ENCODE peak calls at places on chromosomes 11 and 22, in nine cellular contexts. H is activated CD4-positive, alpha-beta T cell treated with anti-CD3 and anti-CD28 coated beads for 48 hours; G is NCI-H1092 treated with DMSO at 0.1 percent for 48 hours; W is T-cell; B is CD8-positive, alpha-beta T cell; I is cardiac muscle cell; J is T follicular helper cell; M is HEK293T; C is NCI-H69. Z is an unnamed sample.

GRCh38 chr11:110795124-110795624 is 82.9 kb upstream of the ARHGAP20 start:
- DNase-seq in C (no peak), I (no peak), H (no peak), B (no peak), J (no peak), M (no peak), W (no peak), G (no peak), Z (no peak)

GRCh38 chr11:30196400-30197206 is 34.2 kb upstream of the FSHB start:
- DNase-seq in G (peak; percentile 33), J (peak; percentile 15), H (peak; percentile 61), C (peak; percentile 66), W (peak; percentile 9), B (peak; percentile 37), I (peak; percentile 68), M (peak; percentile 68), Z (peak; percentile 6)

GRCh38 chr11:111000400-111001090 is 245.0 kb upstream of the POU2AF2 start:
- DNase-seq in I (peak; percentile 73), C (no peak), G (no peak), B (no peak), J (no peak), H (no peak), M (no peak), W (no peak), Z (no peak)

GRCh38 chr22:48936391-48936790 is 891.3 kb downstream of the BRD1 start:
- DNase-seq in J (no peak), H (no peak), W (no peak), B (no peak), I (no peak), M (no peak), G (no peak), C (no peak), Z (no peak)

GRCh38 chr11:19433367-19433766 is 192.6 kb upstream of the E2F8 start:
- DNase-seq in H (no peak), B (no peak), C (no peak), I (no peak), J (no peak), G (no peak), M (no peak), W (no peak), Z (no peak)

GRCh38 chr11:31139479-31139878 is 230.1 kb downstream of the DCDC1 start:
- DNase-seq in M (no peak), G (no peak), H (no peak), W (no peak), J (no peak), C (no peak), B (no peak), I (no peak), Z (no peak)

GRCh38 chr22:45418056-45418769 is 4.7 kb downstream of the RIBC2 start:
- DNase-seq in H (no peak), J (no peak), M (no peak), W (no peak), C (no peak), G (no peak), B (no peak), I (no peak), Z (no peak)

GRCh38 chr11:82999232-82999631 is 72.5 kb downstream of the RAB30 start:
- DNase-seq in C (no peak), M (no peak), J (no peak), B (no peak), I (no peak), W (no peak), G (no peak), H (no peak), Z (no peak)

GRCh38 chr11:36057372-36058045 is 113.6 kb downstream of the LDLRAD3 start:
- DNase-seq in G (no peak), W (no peak), J (no peak), B (no peak), H (no peak), I (peak; percentile 98), M (no peak), C (no peak), Z (no peak)

GRCh38 chr11:134667505-134667904 is 255.5 kb upstream of the B3GAT1 start:
- DNase-seq in I (no peak), H (no peak), J (no peak), W (no peak), C (no peak), G (no peak), B (no peak), M (no peak), Z (no peak)

GRCh38 chr11:130772266-130773227 is 143.7 kb downstream of the SNX19 start:
- DNase-seq in J (no peak), I (peak; percentile 96), C (no peak), W (no peak), B (no peak), G (no peak), H (no peak), M (no peak), Z (no peak)

GRCh38 chr11:117026593-117027330 is 71.5 kb downstream of the SIK3 start:
- DNase-seq in I (peak; percentile 67), G (no peak), B (no peak), J (no peak), W (no peak), H (no peak), M (no peak), C (peak; percentile 44), Z (no peak)

GRCh38 chr11:46906596-46906995 is 11.8 kb downstream of the LRP4 start:
- DNase-seq in H (peak; percentile 12), C (no peak), G (no peak), I (no peak), J (no peak), W (no peak), M (no peak), B (no peak), Z (no peak)

GRCh38 chr22:37048133-37048532 is 3.4 kb upstream of the KCTD17 start:
- DNase-seq in J (no peak), M (no peak), H (no peak), W (no peak), G (no peak), I (no peak), B (no peak), C (no peak), Z (no peak)

GRCh38 chr11:124916370-124916710 is 2.7 kb upstream of the HEPN1 start:
- DNase-seq in G (no peak), H (no peak), J (no peak), M (no peak), B (no peak), W (no peak), I (no peak), C (no peak), Z (no peak)

GRCh38 chr22:38114484-38115398 is 4.3 kb upstream of the BAIAP2L2 start:
- DNase-seq in M (peak; percentile 96), B (peak; percentile 73), J (peak; percentile 60), C (peak; percentile 81), I (peak; percentile 90), W (peak; percentile 49), G (peak; percentile 40), H (peak; percentile 86), Z (peak; percentile 44)

GRCh38 chr11:33936745-33937612 is 45.1 kb upstream of the LMO2 start:
- DNase-seq in H (no peak), J (no peak), G (peak; percentile 19), B (no peak), W (no peak), M (no peak), I (peak; percentile 73), C (peak; percentile 42), Z (no peak)

GRCh38 chr11:64876226-64876750 is 2.1 kb downstream of the EHD1 start:
- DNase-seq in I (no peak), C (no peak), H (peak; percentile 69), W (no peak), J (no peak), G (no peak), M (no peak), B (no peak), Z (no peak)

GRCh38 chr11:114308689-114309089 is 12.5 kb downstream of the NNMT start:
- DNase-seq in C (peak; percentile 90), I (peak; percentile 89), J (no peak), G (no peak), H (no peak), W (no peak), M (no peak), B (no peak), Z (no peak)

GRCh38 chr11:1151366-1152315 is 6.1 kb upstream of the MUC5AC start:
- DNase-seq in C (peak; percentile 39), G (no peak), B (no peak), W (no peak), I (no peak), J (no peak), M (no peak), H (peak; percentile 0), Z (no peak)

GRCh38 chr11:43694477-43694876 is 13.9 kb downstream of the HSD17B12 start:
- DNase-seq in H (no peak), I (no peak), M (no peak), G (no peak), B (no peak), W (no peak), C (no peak), J (no peak), Z (no peak)

GRCh38 chr11:81658722-81659121 is 1074.9 kb downstream of the FAM181B start:
- DNase-seq in W (no peak), H (peak; percentile 14), I (peak; percentile 17), M (peak; percentile 29), B (no peak), C (peak; percentile 61), G (peak; percentile 0), J (no peak), Z (no peak)

GRCh38 chr11:856397-856796 is 13.7 kb downstream of the TSPAN4 start:
- DNase-seq in M (no peak), W (no peak), I (no peak), G (no peak), B (no peak), H (no peak), C (peak; percentile 68), J (no peak), Z (no peak)

GRCh38 chr22:20015971-20016733 is 471 bp downstream of the ARVCF start:
- DNase-seq in B (no peak), G (no peak), M (peak; percentile 61), J (no peak), C (peak; percentile 63), W (no peak), H (peak; percentile 24), I (no peak), Z (no peak)

GRCh38 chr11:1055990-1056771 is 18.5 kb upstream of the MUC2 start:
- DNase-seq in B (peak; percentile 12), M (no peak), W (no peak), G (no peak), J (no peak), I (no peak), H (no peak), C (no peak), Z (no peak)

GRCh38 chr11:34976496-34976895 is 60.1 kb downstream of the PDHX start:
- DNase-seq in W (no peak), M (no peak), G (no peak), C (no peak), B (no peak), I (no peak), J (no peak), H (no peak), Z (no peak)

GRCh38 chr22:50271519-50271970 is 1.4 kb upstream of the MAPK11 start:
- DNase-seq in M (peak; percentile 81), J (peak; percentile 37), W (no peak), B (peak; percentile 42), G (no peak), C (peak; percentile 96), I (peak; percentile 78), H (peak; percentile 68), Z (peak; percentile 25)

GRCh38 chr11:78205256-78205655 is 16.5 kb downstream of the USP35 start:
- DNase-seq in I (no peak), W (no peak), H (no peak), B (no peak), M (no peak), G (no peak), C (no peak), J (no peak), Z (no peak)

GRCh38 chr22:35437038-35437437 is 37.1 kb downstream of the MCM5 start:
- DNase-seq in B (no peak), W (no peak), G (no peak), H (peak; percentile 58), M (peak; percentile 66), I (no peak), C (peak; percentile 35), J (no peak), Z (no peak)